ENCODE peak calls at places on chromosomes 13 and 19, in eight cellular contexts. Z is body of pancreas, U is colonic mucosa, B is ovary, L is heart right ventricle, P is fibroblast of lung, Q is mucosa of descending colon, N is upper lobe of right lung. V is an unnamed sample.
A peak's percentile ranks its signal among the peaks of the same experiment; 100 is the strongest.

GRCh38 chr19:43562698-43563241 is 12.6 kb downstream of the XRCC1 start:
- DNase-seq in Z (peak; percentile 64), U (peak; percentile 59), B (peak; percentile 55), L (peak; percentile 84), P (peak; percentile 42), Q (peak; percentile 76), N (peak; percentile 89), V (peak; percentile 87)

GRCh38 chr19:34319785-34320184 is 45.2 kb upstream of the GPI start:
- DNase-seq in Z (no peak), U (no peak), B (no peak), L (no peak), P (peak; percentile 48), Q (no peak), N (no peak), V (no peak)

GRCh38 chr19:55341191-55342043 is 1.7 kb downstream of the KMT5C start:
- DNase-seq in Z (peak; percentile 78), U (peak; percentile 87), B (peak; percentile 68), L (peak; percentile 68), P (peak; percentile 44), Q (peak; percentile 88), N (peak; percentile 91), V (peak; percentile 87)

GRCh38 chr19:47232422-47233211 is 1.6 kb upstream of the BBC3 start:
- DNase-seq in Z (no peak), U (peak; percentile 70), B (no peak), L (no peak), P (peak; percentile 74), Q (peak; percentile 75), N (no peak), V (no peak)

GRCh38 chr13:98517576-98518310 is 59.2 kb downstream of the STK24 start:
- DNase-seq in Z (no peak), U (no peak), B (no peak), L (no peak), P (no peak), Q (no peak), N (no peak), V (no peak)

GRCh38 chr13:107770541-107770940 is 444.8 kb downstream of the LIG4 start:
- DNase-seq in Z (no peak), U (no peak), B (no peak), L (no peak), P (no peak), Q (no peak), N (no peak), V (no peak)

GRCh38 chr19:50916069-50916468 is 4.9 kb upstream of the KLK4 start:
- DNase-seq in Z (no peak), U (no peak), B (no peak), L (no peak), P (no peak), Q (no peak), N (no peak), V (no peak)

GRCh38 chr13:47788844-47789243 is 212.2 kb downstream of the SUCLA2 start:
- DNase-seq in Z (no peak), U (no peak), B (no peak), L (no peak), P (no peak), Q (no peak), N (no peak), V (no peak)

GRCh38 chr19:1814391-1814790 is 2.3 kb upstream of the ATP8B3 start:
- DNase-seq in Z (no peak), U (no peak), B (no peak), L (no peak), P (no peak), Q (peak; percentile 23), N (no peak), V (no peak)

GRCh38 chr19:2426661-2427322 is 594 bp downstream of the TIMM13 start:
- DNase-seq in Z (peak; percentile 54), U (peak; percentile 58), B (peak; percentile 67), L (peak; percentile 51), P (peak; percentile 39), Q (peak; percentile 72), N (peak; percentile 80), V (peak; percentile 86)

GRCh38 chr19:4913996-4914735 is 4.9 kb downstream of the UHRF1 start:
- DNase-seq in Z (no peak), U (no peak), B (no peak), L (no peak), P (peak; percentile 7), Q (peak; percentile 32), N (no peak), V (no peak)

GRCh38 chr13:25347156-25347555 is 24.6 kb upstream of the ATP8A2 start:
- DNase-seq in Z (no peak), U (no peak), B (no peak), L (no peak), P (no peak), Q (no peak), N (no peak), V (no peak)

GRCh38 chr19:49407079-49407478 is 16.2 kb downstream of the PTH2 start:
- DNase-seq in Z (no peak), U (no peak), B (no peak), L (no peak), P (no peak), Q (no peak), N (no peak), V (no peak)

GRCh38 chr13:43085545-43085944 is 62.2 kb downstream of the DNAJC15 start:
- DNase-seq in Z (no peak), U (no peak), B (no peak), L (no peak), P (peak; percentile 74), Q (no peak), N (no peak), V (no peak)

GRCh38 chr19:17706750-17707181 is 12.5 kb upstream of the MAP1S start:
- DNase-seq in Z (no peak), U (no peak), B (no peak), L (no peak), P (peak; percentile 19), Q (no peak), N (no peak), V (no peak)

GRCh38 chr19:40403262-40403984 is 9.8 kb downstream of the PRX start:
- DNase-seq in Z (peak; percentile 90), U (peak; percentile 96), B (peak; percentile 88), L (peak; percentile 94), P (peak; percentile 81), Q (peak; percentile 94), N (peak; percentile 96), V (peak; percentile 94)

DNA sequence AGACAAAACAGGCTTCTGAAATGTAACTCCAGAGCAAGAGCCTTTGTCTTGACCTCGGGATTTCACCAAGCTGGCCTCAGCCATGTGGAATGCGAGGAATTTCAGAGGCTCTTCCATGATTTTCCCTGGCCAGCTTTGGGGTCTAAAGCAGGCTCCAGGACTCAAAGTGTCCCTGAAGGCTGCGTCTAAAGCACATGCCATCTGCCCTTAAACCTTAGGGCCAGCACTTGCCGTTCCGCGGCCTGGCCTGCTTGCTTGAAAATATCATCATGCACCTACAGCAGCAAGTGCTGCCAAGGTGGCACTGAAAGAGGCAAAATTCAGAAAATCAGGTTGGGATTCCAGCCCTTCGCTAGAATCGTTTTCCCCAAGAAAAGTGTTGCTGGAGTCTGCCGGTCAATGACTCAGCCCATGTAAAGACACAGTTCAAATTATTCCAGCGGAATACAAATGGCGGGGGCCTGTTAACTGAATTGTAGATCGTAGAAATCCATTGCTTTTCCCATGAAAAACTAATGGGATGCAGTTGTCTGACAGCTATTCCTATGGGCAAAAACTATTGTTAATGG is 105.7 kb upstream of the RAP2A start:
- DNase-seq in Z (no peak), U (no peak), B (no peak), L (no peak), P (peak; percentile 74), Q (no peak), N (no peak), V (no peak)
- H3K4me1 ChIP-seq in Z (peaks cover 56% of the 10 kb centered on the region), U (no peaks in the 10 kb centered on the region), B (peaks cover 10% of the 10 kb centered on the region), L (peaks cover 25% of the 10 kb centered on the region), P (peaks cover 14% of the 10 kb centered on the region), Q (no peaks in the 10 kb centered on the region), N (peaks cover 16% of the 10 kb centered on the region), V (peaks cover 3% of the 10 kb centered on the region)

GRCh38 chr19:16325161-16325527 is 518 bp downstream of the KLF2 start:
- DNase-seq in Z (peak; percentile 47), U (peak; percentile 44), B (peak; percentile 68), L (peak; percentile 67), P (no peak), Q (peak; percentile 67), N (peak; percentile 81), V (peak; percentile 53)
- TF ChIP-seq CTCF in Z (no peak), U (no peak), B (peak; percentile 20), L (peak; percentile 31), P (no peak), Q (no peak), N (peak; percentile 18), V (no peak)

DNA sequence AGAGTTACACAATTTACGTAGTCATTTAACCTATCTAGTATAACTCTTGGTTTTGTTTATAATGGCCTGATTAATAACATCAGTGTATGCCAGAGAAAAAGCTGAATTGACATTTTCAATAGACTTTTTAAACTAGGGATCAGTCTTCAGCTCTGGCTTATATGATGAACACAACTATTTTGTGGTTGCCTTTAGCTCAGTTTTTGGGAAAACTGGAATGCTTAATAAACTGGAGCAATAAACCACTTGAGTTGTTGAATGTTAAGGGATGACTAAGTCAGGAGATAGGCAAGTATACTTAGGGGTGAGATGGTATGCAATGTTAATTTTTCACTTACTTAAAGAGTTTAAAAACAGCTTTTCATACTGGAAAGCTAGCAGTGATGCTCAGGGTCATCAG is 2.3 kb downstream of the NDFIP2 start:
- DNase-seq in Z (no peak), U (no peak), B (no peak), L (no peak), P (peak; percentile 75), Q (no peak), N (no peak), V (no peak)
- H3K4me3 ChIP-seq in Z (no peak overlapping the region), U (peak overlapping the region; percentile 67), B (no peak overlapping the region), L (no peak overlapping the region), P (no peak overlapping the region), Q (no peak overlapping the region), N (no peak overlapping the region), V (no peak overlapping the region)

GRCh38 chr13:51451467-51452390 is 1.1 kb downstream of the INTS6 start:
- DNase-seq in Z (peak; percentile 86), U (peak; percentile 77), B (peak; percentile 83), L (peak; percentile 87), P (peak; percentile 74), Q (peak; percentile 88), N (peak; percentile 94), V (peak; percentile 85)

GRCh38 chr13:51455532-51455931 is 2.7 kb upstream of the INTS6 start:
- DNase-seq in Z (no peak), U (no peak), B (peak; percentile 28), L (no peak), P (no peak), Q (peak; percentile 34), N (no peak), V (no peak)

GRCh38 chr13:51452391-51453307 is at the start of gene INTS6:
- DNase-seq in Z (peak; percentile 99), U (peak; percentile 99), B (peak; percentile 99), L (peak; percentile 99), P (peak; percentile 100), Q (peak; percentile 99), N (peak; percentile 99), V (peak; percentile 100)

GRCh38 chr13:51453959-51454703 is 1.3 kb upstream of the INTS6 start:
- DNase-seq in Z (peak; percentile 40), U (peak; percentile 52), B (peak; percentile 38), L (peak; percentile 22), P (no peak), Q (peak; percentile 52), N (no peak), V (peak; percentile 40)

GRCh38 chr13:51453308-51453958 is 597 bp upstream of the INTS6 start:
- DNase-seq in Z (peak; percentile 85), U (peak; percentile 87), B (peak; percentile 86), L (peak; percentile 87), P (no peak), Q (peak; percentile 93), N (peak; percentile 94), V (peak; percentile 96)
- H3K4me1 ChIP-seq in Z (peaks cover 33% of the 10 kb centered on the region), U (peaks cover 8% of the 10 kb centered on the region), B (no peaks in the 10 kb centered on the region), L (peaks cover 28% of the 10 kb centered on the region), P (peaks cover 13% of the 10 kb centered on the region), Q (peaks cover 13% of the 10 kb centered on the region), N (peaks cover 21% of the 10 kb centered on the region), V (peaks cover 51% of the 10 kb centered on the region)

V was measured in left lung.